ENCODE peak calls at places on chromosomes 12 and 14, in ten cellular contexts. One of them, this sample, is unnamed.

GRCh38 chr12:6852651-6853354 is 853 bp downstream of the USP5 start:
- DNase-seq in stomach: peak; percentile 32
- DNase-seq in H1: no peak
- DNase-seq in K562: peak; percentile 64
- DNase-seq in cardiac muscle cell: peak; percentile 59
- DNase-seq in body of pancreas: no peak
- DNase-seq in prostate gland: no peak
- DNase-seq in heart right ventricle: no peak
- DNase-seq in hepatocyte: peak; percentile 80
- DNase-seq in gastrocnemius medialis: no peak
- DNase-seq in this sample: peak; percentile 47

GRCh38 chr12:108511633-108512540 is 3.2 kb upstream of the FICD start:
- DNase-seq in hepatocyte: peak; percentile 83
- DNase-seq in heart right ventricle: peak; percentile 39
- DNase-seq in gastrocnemius medialis: peak; percentile 32
- DNase-seq in stomach: peak; percentile 76
- DNase-seq in K562: peak; percentile 82
- DNase-seq in prostate gland: peak; percentile 46
- DNase-seq in cardiac muscle cell: peak; percentile 70
- DNase-seq in body of pancreas: peak; percentile 75
- DNase-seq in H1: peak; percentile 63
- DNase-seq in this sample: peak; percentile 72

GRCh38 chr14:92564361-92565039 is 50.9 kb downstream of the RIN3 start:
- DNase-seq in hepatocyte: no peak
- DNase-seq in gastrocnemius medialis: no peak
- DNase-seq in body of pancreas: no peak
- DNase-seq in cardiac muscle cell: no peak
- DNase-seq in heart right ventricle: peak; percentile 43
- DNase-seq in K562: no peak
- DNase-seq in stomach: no peak
- DNase-seq in prostate gland: no peak
- DNase-seq in H1: no peak
- DNase-seq in this sample: no peak

GRCh38 chr12:76518699-76519098 is 40.9 kb downstream of the OSBPL8 start:
- DNase-seq in stomach: no peak
- DNase-seq in gastrocnemius medialis: no peak
- DNase-seq in body of pancreas: no peak
- DNase-seq in heart right ventricle: no peak
- DNase-seq in K562: no peak
- DNase-seq in cardiac muscle cell: no peak
- DNase-seq in hepatocyte: no peak
- DNase-seq in prostate gland: no peak
- DNase-seq in H1: no peak
- DNase-seq in this sample: no peak

GRCh38 chr12:32091696-32092095 is 15.0 kb upstream of the BICD1 start:
- DNase-seq in prostate gland: no peak
- DNase-seq in hepatocyte: no peak
- DNase-seq in body of pancreas: no peak
- DNase-seq in K562: no peak
- DNase-seq in stomach: no peak
- DNase-seq in cardiac muscle cell: no peak
- DNase-seq in heart right ventricle: no peak
- DNase-seq in H1: no peak
- DNase-seq in gastrocnemius medialis: no peak
- DNase-seq in this sample: no peak

GRCh38 chr14:64705406-64706118 is 1.3 kb downstream of the PLEKHG3 start:
- DNase-seq in cardiac muscle cell: no peak
- DNase-seq in hepatocyte: peak; percentile 71
- DNase-seq in gastrocnemius medialis: no peak
- DNase-seq in stomach: no peak
- DNase-seq in H1: no peak
- DNase-seq in body of pancreas: no peak
- DNase-seq in heart right ventricle: peak; percentile 32
- DNase-seq in prostate gland: peak; percentile 25
- DNase-seq in K562: no peak
- DNase-seq in this sample: peak; percentile 59

GRCh38 chr14:33943484-33943883 is 7.4 kb downstream of the EGLN3 start:
- DNase-seq in K562: no peak
- DNase-seq in body of pancreas: peak; percentile 56
- DNase-seq in hepatocyte: no peak
- DNase-seq in heart right ventricle: no peak
- DNase-seq in stomach: peak; percentile 69
- DNase-seq in H1: no peak
- DNase-seq in prostate gland: peak; percentile 9
- DNase-seq in cardiac muscle cell: no peak
- DNase-seq in gastrocnemius medialis: no peak
- DNase-seq in this sample: no peak

GRCh38 chr14:104373855-104374717 is 205.5 kb upstream of the C14orf180 start:
- DNase-seq in hepatocyte: no peak
- DNase-seq in H1: no peak
- DNase-seq in K562: no peak
- DNase-seq in body of pancreas: no peak
- DNase-seq in stomach: no peak
- DNase-seq in heart right ventricle: peak; percentile 6
- DNase-seq in prostate gland: no peak
- DNase-seq in gastrocnemius medialis: no peak
- DNase-seq in cardiac muscle cell: no peak
- DNase-seq in this sample: no peak

GRCh38 chr12:81610955-81611889 is 147.9 kb downstream of the PPFIA2 start:
- DNase-seq in hepatocyte: peak; percentile 23
- DNase-seq in body of pancreas: no peak
- DNase-seq in cardiac muscle cell: peak; percentile 40
- DNase-seq in stomach: no peak
- DNase-seq in gastrocnemius medialis: no peak
- DNase-seq in H1: no peak
- DNase-seq in heart right ventricle: no peak
- DNase-seq in prostate gland: no peak
- DNase-seq in K562: peak; percentile 0
- DNase-seq in this sample: no peak

GRCh38 chr14:100104523-100105300 is 39.5 kb downstream of the EVL start:
- DNase-seq in heart right ventricle: no peak
- DNase-seq in hepatocyte: no peak
- DNase-seq in stomach: no peak
- DNase-seq in K562: no peak
- DNase-seq in cardiac muscle cell: no peak
- DNase-seq in body of pancreas: no peak
- DNase-seq in prostate gland: no peak
- DNase-seq in gastrocnemius medialis: no peak
- DNase-seq in H1: no peak
- DNase-seq in this sample: no peak

GRCh38 chr12:106994579-106995220 is 7.8 kb upstream of the MTERF2 start:
- DNase-seq in prostate gland: no peak
- DNase-seq in H1: no peak
- DNase-seq in gastrocnemius medialis: no peak
- DNase-seq in K562: no peak
- DNase-seq in stomach: no peak
- DNase-seq in body of pancreas: no peak
- DNase-seq in cardiac muscle cell: peak; percentile 18
- DNase-seq in heart right ventricle: no peak
- DNase-seq in hepatocyte: no peak
- DNase-seq in this sample: no peak

GRCh38 chr12:3680919-3681594 is 71.9 kb downstream of the CRACR2A start:
- DNase-seq in K562: no peak
- DNase-seq in body of pancreas: peak; percentile 30
- DNase-seq in gastrocnemius medialis: no peak
- DNase-seq in hepatocyte: peak; percentile 47
- DNase-seq in heart right ventricle: peak; percentile 81
- DNase-seq in stomach: peak; percentile 64
- DNase-seq in H1: no peak
- DNase-seq in cardiac muscle cell: peak; percentile 59
- DNase-seq in prostate gland: peak; percentile 56
- DNase-seq in this sample: peak; percentile 40
- TF ChIP-seq CTCF in K562: no peak
- TF ChIP-seq CTCF in body of pancreas: no peak
- TF ChIP-seq CTCF in gastrocnemius medialis: no peak
- TF ChIP-seq CTCF in hepatocyte: peak; percentile 36
- TF ChIP-seq CTCF in heart right ventricle: no peak
- TF ChIP-seq CTCF in stomach: no peak
- TF ChIP-seq CTCF in H1: peak; percentile 44
- TF ChIP-seq CTCF in cardiac muscle cell: peak; percentile 31
- TF ChIP-seq CTCF in prostate gland: no peak
- TF ChIP-seq CTCF in this sample: no peak

DNA sequence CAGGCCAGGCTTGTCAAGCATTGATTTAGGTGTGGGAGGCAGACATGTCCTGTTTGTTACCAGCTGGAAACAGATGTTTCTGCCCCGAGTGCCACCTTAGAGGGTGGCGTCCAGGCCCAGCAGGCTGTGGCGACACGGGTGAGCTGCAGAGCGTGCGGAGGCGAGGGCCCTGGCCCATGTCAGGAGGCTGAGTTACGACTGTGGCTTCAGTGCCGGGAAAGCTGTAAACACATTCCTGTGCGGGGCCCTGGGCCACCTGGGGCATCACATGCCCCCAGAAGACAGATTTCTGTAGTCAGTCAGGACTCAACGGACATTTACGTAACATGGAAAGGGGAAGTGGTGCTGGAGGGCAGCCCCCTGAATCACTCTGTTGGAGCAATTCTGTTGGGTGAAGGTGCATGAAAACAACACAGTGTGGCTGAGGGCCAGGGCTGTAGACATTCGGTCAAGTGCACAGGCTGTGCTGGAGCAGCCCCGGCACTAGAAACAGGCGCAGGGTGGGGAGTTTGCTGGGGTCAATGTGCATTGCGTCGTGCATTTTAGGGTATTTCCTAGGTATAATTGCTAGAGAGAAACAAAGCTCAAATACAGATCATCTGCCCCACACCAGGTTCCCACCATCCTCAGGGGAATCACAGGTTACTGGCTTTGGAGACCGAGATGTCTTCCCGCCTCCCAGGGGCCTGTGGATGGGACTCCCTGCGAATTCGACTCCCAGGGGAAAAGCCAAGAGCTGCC is 291.8 kb downstream of the TMEM121 start:
- DNase-seq in gastrocnemius medialis: no peak
- DNase-seq in prostate gland: no peak
- DNase-seq in H1: no peak
- DNase-seq in body of pancreas: no peak
- DNase-seq in K562: no peak
- DNase-seq in heart right ventricle: no peak
- DNase-seq in hepatocyte: no peak
- DNase-seq in cardiac muscle cell: no peak
- DNase-seq in stomach: no peak
- DNase-seq in this sample: no peak
- H3K9me3 ChIP-seq in gastrocnemius medialis: no peaks in the 10 kb centered on the region
- H3K9me3 ChIP-seq in prostate gland: no peaks in the 10 kb centered on the region
- H3K9me3 ChIP-seq in H1: peaks cover 84% of the 10 kb centered on the region
- H3K9me3 ChIP-seq in body of pancreas: no peaks in the 10 kb centered on the region
- H3K9me3 ChIP-seq in K562: no peaks in the 10 kb centered on the region
- H3K9me3 ChIP-seq in heart right ventricle: no peaks in the 10 kb centered on the region
- H3K9me3 ChIP-seq in hepatocyte: no peaks in the 10 kb centered on the region
- H3K9me3 ChIP-seq in cardiac muscle cell: no peaks in the 10 kb centered on the region
- H3K9me3 ChIP-seq in stomach: no peaks in the 10 kb centered on the region
- H3K9me3 ChIP-seq in this sample: no peaks in the 10 kb centered on the region

GRCh38 chr12:11593013-11593412 is 56.5 kb upstream of the ETV6 start:
- DNase-seq in H1: no peak
- DNase-seq in prostate gland: no peak
- DNase-seq in gastrocnemius medialis: no peak
- DNase-seq in cardiac muscle cell: no peak
- DNase-seq in K562: no peak
- DNase-seq in hepatocyte: no peak
- DNase-seq in body of pancreas: no peak
- DNase-seq in heart right ventricle: no peak
- DNase-seq in stomach: no peak
- DNase-seq in this sample: no peak
- H3K4me3 ChIP-seq in H1: no peak overlapping the region
- H3K4me3 ChIP-seq in prostate gland: no peak overlapping the region
- H3K4me3 ChIP-seq in gastrocnemius medialis: no peak overlapping the region
- H3K4me3 ChIP-seq in cardiac muscle cell: no peak overlapping the region
- H3K4me3 ChIP-seq in K562: no peak overlapping the region
- H3K4me3 ChIP-seq in hepatocyte: no peak overlapping the region
- H3K4me3 ChIP-seq in body of pancreas: no peak overlapping the region
- H3K4me3 ChIP-seq in heart right ventricle: no peak overlapping the region
- H3K4me3 ChIP-seq in stomach: no peak overlapping the region
- H3K4me3 ChIP-seq in this sample: no peak overlapping the region

DNA sequence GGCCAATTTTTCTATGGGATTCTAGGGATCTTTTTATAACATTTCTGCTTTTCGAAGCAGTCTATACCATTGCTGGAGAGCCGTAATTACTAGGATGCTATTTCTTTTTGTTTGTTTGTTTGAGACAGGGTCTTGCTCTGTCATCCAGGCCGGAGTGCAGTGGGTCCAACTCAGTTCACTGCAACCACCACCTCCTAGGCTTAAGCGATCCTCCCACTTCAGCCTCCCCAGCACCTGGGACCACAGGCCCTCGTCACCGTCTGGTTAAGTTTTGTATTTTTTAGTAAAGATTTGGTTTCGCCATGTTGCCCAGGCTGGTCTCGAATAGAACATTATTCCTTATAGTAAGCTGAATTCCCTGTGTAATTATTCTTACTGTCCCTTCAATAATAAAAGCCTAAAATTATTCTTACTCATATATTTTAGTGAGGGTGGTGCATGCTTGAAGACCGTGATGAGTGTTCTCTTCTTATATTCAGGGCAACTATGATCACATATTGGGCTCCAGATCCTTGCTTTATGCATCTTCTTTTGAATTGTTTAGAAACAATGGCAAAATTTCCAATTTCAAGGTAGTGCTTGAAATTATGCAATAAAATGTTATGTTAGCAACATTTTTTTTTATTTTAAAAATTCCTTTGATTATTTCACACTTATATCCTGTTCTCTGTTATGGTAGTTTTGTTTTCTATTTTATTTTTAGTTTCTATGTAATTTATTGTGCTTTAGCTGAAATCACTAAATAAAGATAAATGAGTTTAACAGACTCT is 66.2 kb downstream of the CRADD start:
- DNase-seq in prostate gland: no peak
- DNase-seq in gastrocnemius medialis: no peak
- DNase-seq in H1: no peak
- DNase-seq in body of pancreas: no peak
- DNase-seq in stomach: no peak
- DNase-seq in hepatocyte: no peak
- DNase-seq in K562: peak; percentile 68
- DNase-seq in heart right ventricle: no peak
- DNase-seq in cardiac muscle cell: no peak
- DNase-seq in this sample: no peak
- TF ChIP-seq CTCF in prostate gland: no peak
- TF ChIP-seq CTCF in gastrocnemius medialis: no peak
- TF ChIP-seq CTCF in H1: no peak
- TF ChIP-seq CTCF in body of pancreas: no peak
- TF ChIP-seq CTCF in stomach: no peak
- TF ChIP-seq CTCF in hepatocyte: no peak
- TF ChIP-seq CTCF in K562: no peak
- TF ChIP-seq CTCF in heart right ventricle: no peak
- TF ChIP-seq CTCF in cardiac muscle cell: no peak
- TF ChIP-seq CTCF in this sample: no peak

GRCh38 chr14:96062506-96062905 is 23.3 kb downstream of the C14orf132 start:
- DNase-seq in stomach: no peak
- DNase-seq in cardiac muscle cell: no peak
- DNase-seq in gastrocnemius medialis: no peak
- DNase-seq in body of pancreas: no peak
- DNase-seq in K562: no peak
- DNase-seq in H1: no peak
- DNase-seq in hepatocyte: no peak
- DNase-seq in heart right ventricle: no peak
- DNase-seq in prostate gland: no peak
- DNase-seq in this sample: no peak
- H3K9me3 ChIP-seq in stomach: no peaks in the 10 kb centered on the region
- H3K9me3 ChIP-seq in cardiac muscle cell: no peaks in the 10 kb centered on the region
- H3K9me3 ChIP-seq in gastrocnemius medialis: no peaks in the 10 kb centered on the region
- H3K9me3 ChIP-seq in body of pancreas: no peaks in the 10 kb centered on the region
- H3K9me3 ChIP-seq in K562: no peaks in the 10 kb centered on the region
- H3K9me3 ChIP-seq in H1: no peaks in the 10 kb centered on the region
- H3K9me3 ChIP-seq in hepatocyte: no peaks in the 10 kb centered on the region
- H3K9me3 ChIP-seq in heart right ventricle: no peaks in the 10 kb centered on the region
- H3K9me3 ChIP-seq in prostate gland: no peaks in the 10 kb centered on the region
- H3K9me3 ChIP-seq in this sample: no peaks in the 10 kb centered on the region